ENCODE peak calls at places on chromosomes 5 and 9, in seven cellular contexts. K, C, B, M, E, Q and O are unnamed samples. For H3K4me1, the result is how much of the 10 kb centered on the place peaks cover.

GRCh38 chr9:98191615-98192502 is 578 bp downstream of the CORO2A start:
- DNase-seq in B (peak), E (peak), Q (no peak), K (no peak), C (no peak), M (peak), O (no peak)

GRCh38 chr5:78806544-78806943 is 158.0 kb upstream of the LHFPL2 start:
- DNase-seq in B (no peak), E (no peak), M (no peak), K (no peak), C (no peak), Q (peak), O (no peak)

GRCh38 chr5:16539169-16539666 is 73.6 kb upstream of the ZNF622 start:
- DNase-seq in E (no peak), C (peak), B (no peak), M (peak), Q (peak), K (peak), O (peak)

GRCh38 chr5:149060325-149060724 is 2.5 kb downstream of the SH3TC2 start:
- DNase-seq in M (peak), E (no peak), B (no peak), K (no peak), C (no peak), Q (no peak), O (no peak)

GRCh38 chr5:173612948-173613347 is 3.5 kb downstream of the BOD1 start:
- DNase-seq in E (no peak), K (no peak), M (no peak), C (no peak), B (no peak), Q (no peak), O (no peak)

GRCh38 chr5:122458278-122458872 is 146.3 kb downstream of the SNCAIP start:
- DNase-seq in C (no peak), Q (peak), M (no peak), E (no peak), B (no peak), K (no peak), O (no peak)

GRCh38 chr9:92747459-92748232 is 17.0 kb downstream of the BICD2 start:
- DNase-seq in K (no peak), M (no peak), Q (peak), C (no peak), B (no peak), E (no peak), O (no peak)

GRCh38 chr5:132526290-132526973 is 16.9 kb downstream of the IL5 start:
- DNase-seq in K (no peak), B (peak), M (peak), E (peak), C (no peak), Q (peak), O (no peak)

GRCh38 chr9:14343948-14344547 is 30.1 kb upstream of the NFIB start:
- DNase-seq in M (peak), B (no peak), Q (no peak), K (no peak), C (peak), E (no peak), O (no peak)

GRCh38 chr9:27632254-27632653 is 59.0 kb upstream of the C9orf72 start:
- DNase-seq in K (no peak), E (no peak), Q (no peak), B (no peak), M (no peak), C (no peak), O (no peak)

DNA sequence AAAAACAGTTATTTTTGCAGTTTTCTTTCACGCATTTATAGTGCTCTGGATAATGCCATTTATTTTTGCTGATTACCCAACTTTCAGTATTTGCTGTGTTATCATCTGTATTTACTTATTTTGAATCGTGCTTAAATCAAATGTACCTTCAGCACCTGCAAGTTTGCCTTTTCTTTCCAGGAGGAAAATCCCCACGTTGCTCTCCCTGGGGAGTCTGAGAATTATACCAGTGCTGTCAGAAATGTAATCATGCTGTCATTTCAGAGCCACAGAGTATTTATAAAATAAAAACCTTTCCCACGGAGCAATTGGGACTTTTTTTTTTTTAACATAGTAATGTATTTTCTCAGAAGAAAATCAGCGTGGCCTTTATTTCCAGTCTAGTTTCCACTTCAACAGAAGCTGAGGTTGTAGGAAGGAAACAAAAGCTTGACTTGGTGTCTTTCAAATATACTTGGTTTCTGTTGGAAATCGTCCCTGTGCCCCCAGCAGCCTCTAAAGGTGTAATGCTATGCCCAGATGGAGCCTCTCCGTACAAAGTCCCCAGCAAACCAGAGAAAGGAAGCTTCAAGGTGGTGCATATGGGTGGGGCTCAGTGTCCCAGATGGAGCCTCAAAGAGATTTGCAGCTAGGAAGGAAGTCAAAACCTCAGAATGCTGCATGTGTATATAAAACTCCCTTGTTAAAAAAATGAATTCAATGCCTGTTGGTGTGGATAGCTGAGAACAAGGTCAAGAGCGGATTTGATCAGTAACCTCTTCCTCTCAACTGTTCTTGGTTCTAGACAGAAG is 2.1 kb downstream of the GPR150 start:
- DNase-seq in B (no peak), Q (no peak), E (no peak), M (no peak), K (no peak), C (no peak), O (no peak)
- H3K4me3 ChIP-seq in B (no peak), Q (no peak), E (peak), M (no peak), K (no peak), C (peak), O (peak)

GRCh38 chr9:18059447-18059846 is 414.5 kb upstream of the ADAMTSL1 start:
- DNase-seq in B (no peak), C (no peak), M (no peak), Q (no peak), K (no peak), E (no peak), O (no peak)

GRCh38 chr9:18056269-18056992 is 417.5 kb upstream of the ADAMTSL1 start:
- DNase-seq in M (no peak), Q (no peak), K (no peak), E (no peak), C (no peak), B (no peak), O (no peak)

GRCh38 chr9:18059043-18059442 is 414.9 kb upstream of the ADAMTSL1 start:
- DNase-seq in B (no peak), Q (no peak), M (no peak), K (no peak), C (no peak), E (no peak), O (no peak)

GRCh38 chr9:18058564-18058963 is 415.4 kb upstream of the ADAMTSL1 start:
- DNase-seq in Q (no peak), C (no peak), B (no peak), K (no peak), E (no peak), M (no peak), O (no peak)

GRCh38 chr9:18056993-18057369 is 417.0 kb upstream of the ADAMTSL1 start:
- DNase-seq in B (no peak), C (no peak), M (no peak), E (no peak), Q (no peak), K (no peak), O (no peak)
- H3K4me1 ChIP-seq in B (under half), C (under half), M (under half), E (under half), Q (under half), K (under half), O (under half)

DNA sequence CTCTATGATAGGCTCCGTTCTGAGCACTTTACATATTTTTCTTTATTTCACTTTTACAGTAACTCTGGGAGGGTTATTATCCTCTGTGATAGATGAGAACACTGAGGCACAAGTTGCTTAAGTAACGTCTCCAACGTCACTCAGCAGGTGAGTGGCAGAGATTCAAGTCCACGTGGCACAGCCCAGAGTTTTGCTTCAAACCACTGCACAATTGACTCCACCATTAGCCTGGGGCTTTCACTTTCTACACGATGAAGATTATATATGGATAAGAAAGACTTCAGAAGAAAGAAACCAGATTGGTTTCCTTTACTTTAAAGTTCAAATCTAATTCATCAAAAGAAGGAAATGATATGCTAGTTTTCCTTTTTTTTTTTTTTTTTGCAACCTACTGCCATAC is 245.9 kb downstream of the SYK start:
- DNase-seq in E (no peak), K (no peak), C (no peak), B (no peak), M (no peak), Q (no peak), O (no peak)
- H3K4me3 ChIP-seq in E (no peak), K (no peak), C (no peak), B (no peak), M (no peak), Q (no peak), O (no peak)

DNA sequence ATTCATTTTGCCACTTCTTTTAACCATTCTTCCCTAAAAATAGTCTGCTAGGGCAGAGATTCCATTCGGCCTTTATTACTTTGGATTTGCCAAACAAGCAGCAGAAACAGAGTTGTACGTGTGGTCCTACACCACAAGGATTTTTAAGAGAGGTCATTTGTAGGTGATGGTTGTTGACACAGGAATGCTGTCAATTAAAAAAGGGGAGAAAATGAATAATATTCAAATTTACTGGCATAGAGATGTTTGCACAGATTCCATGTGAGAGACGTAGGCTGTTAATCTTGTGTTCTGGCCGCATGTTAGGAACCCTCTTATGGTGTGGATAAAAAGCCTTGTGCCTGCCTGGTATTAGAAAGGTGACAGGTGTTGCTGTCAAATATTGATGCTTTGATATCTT is 34.9 kb downstream of the TRIO start:
- DNase-seq in C (no peak), B (no peak), K (no peak), E (no peak), M (no peak), Q (peak), O (no peak)
- H3K4me1 ChIP-seq in C (half or more), B (under half), K (under half), E (under half), M (half or more), Q (half or more), O (half or more)

GRCh38 chr9:131738838-131739191 is 1.1 kb downstream of the RAPGEF1 start:
- DNase-seq in E (peak), B (no peak), K (no peak), C (no peak), M (no peak), Q (no peak), O (no peak)
- H3K4me3 ChIP-seq in E (peak), B (peak), K (peak), C (peak), M (peak), Q (peak), O (peak)

DNA sequence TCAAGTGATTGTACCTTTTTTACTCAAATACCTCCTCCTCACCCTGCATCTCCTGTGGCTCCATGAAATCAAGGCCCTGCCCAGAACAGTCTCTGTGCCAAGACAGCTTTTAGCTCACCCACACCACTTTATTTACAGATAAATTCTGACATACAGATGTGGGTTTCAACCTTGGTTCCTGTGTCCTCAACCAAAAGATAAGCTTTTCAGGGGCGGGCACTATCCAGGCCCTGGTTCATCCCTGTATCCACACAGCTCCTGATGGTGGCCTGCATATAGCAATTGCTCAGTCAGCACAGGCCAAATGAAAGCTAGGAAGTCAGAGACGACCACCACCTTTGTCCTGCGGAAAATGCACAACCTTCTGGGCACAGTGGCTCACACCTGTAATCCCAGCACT is 8.3 kb downstream of the SHB start:
- DNase-seq in C (no peak), M (no peak), Q (no peak), B (no peak), K (no peak), E (no peak), O (no peak)
- H3K4me1 ChIP-seq in C (half or more), M (half or more), Q (under half), B (under half), K (half or more), E (under half), O (half or more)

GRCh38 chr9:22446589-22446949 is at the start of gene DMRTA1:
- DNase-seq in K (no peak), B (peak), Q (no peak), M (peak), E (no peak), C (peak), O (peak)
- H3K4me3 ChIP-seq in K (peak), B (peak), Q (peak), M (peak), E (peak), C (peak), O (peak)